ENCODE peak calls at places on chromosomes 4 and X, in ten cellular contexts. Y is stimulated activated CD4-positive, alpha-beta T cell treated with anti-CD3 and anti-CD28 coated beads, Interleukin-15, amount 100 ng/mL, for 24 hours; A is NCI-H1436; F is HEK293T; L is activated T-helper 9 cell treated with anti-CD3 and anti-CD28 coated beads, Interleukin-2, amount 50 U/mL, for 16 hours; J is amniotic stem cell; B is nephron progenitor cell; D is NCI-H1048; S is ovary; N is RPMI8226. V is an unnamed sample.

GRCh38 chr4:47315346-47315745 is 148.2 kb downstream of the COMMD8 start:
- DNase-seq in Y (no peak), B (no peak), S (no peak), L (no peak), N (no peak), D (no peak), A (no peak), F (no peak), J (no peak), V (no peak)

GRCh38 chrX:57453901-57454300 is 137.9 kb upstream of the ZXDB start:
- DNase-seq in A (no peak), B (no peak), S (no peak), L (no peak), D (peak), Y (peak), J (no peak), N (peak), F (peak), V (no peak)

GRCh38 chrX:45774961-45775360 is 574.3 kb upstream of the DIPK2B start:
- DNase-seq in N (no peak), J (peak), A (no peak), S (peak), F (no peak), B (no peak), L (no peak), Y (peak), D (no peak), V (no peak)

GRCh38 chrX:77788050-77788449 is 2.0 kb upstream of the ATRX start:
- DNase-seq in D (no peak), S (no peak), F (no peak), A (no peak), L (no peak), Y (no peak), J (no peak), B (no peak), N (no peak), V (peak)

GRCh38 chr4:95232358-95233156 is 316.2 kb downstream of the UNC5C start:
- DNase-seq in D (no peak), N (no peak), J (no peak), F (no peak), S (no peak), B (no peak), A (no peak), Y (no peak), L (no peak), V (no peak)

GRCh38 chr4:52241916-52242315 is 190.8 kb downstream of the SPATA18 start:
- DNase-seq in S (no peak), Y (no peak), J (no peak), B (no peak), F (no peak), D (no peak), N (no peak), A (no peak), L (no peak), V (no peak)

GRCh38 chr4:137905930-137906329 is 336.2 kb downstream of the SLC7A11 start:
- DNase-seq in L (no peak), B (no peak), F (no peak), A (no peak), S (no peak), J (no peak), Y (no peak), N (no peak), D (no peak), V (no peak)

GRCh38 chr4:28092610-28093009 is 1232.0 kb downstream of the STIM2 start:
- DNase-seq in B (no peak), L (no peak), J (no peak), D (no peak), A (no peak), Y (no peak), F (no peak), N (no peak), S (no peak), V (no peak)

GRCh38 chrX:65750674-65751469 is 83.4 kb downstream of the MSN start:
- DNase-seq in S (no peak), D (no peak), Y (peak), N (no peak), J (no peak), A (no peak), L (no peak), B (no peak), F (no peak), V (no peak)

GRCh38 chr4:110640608-110641007 is 17.7 kb upstream of the PITX2 start:
- DNase-seq in D (no peak), N (no peak), F (no peak), Y (no peak), B (no peak), L (no peak), A (no peak), S (no peak), J (no peak), V (peak)

GRCh38 chr4:163544407-163545038 is 50.0 kb downstream of the TMA16 start:
- DNase-seq in Y (peak), D (no peak), S (peak), B (peak), N (peak), A (peak), J (peak), F (peak), L (peak), V (peak)

GRCh38 chr4:119512398-119512797 is 116.2 kb downstream of the PDE5A start:
- DNase-seq in S (no peak), L (no peak), D (no peak), F (no peak), Y (no peak), J (no peak), A (no peak), N (no peak), B (no peak), V (no peak)

GRCh38 chrX:19678941-19679340 is 163.6 kb upstream of the MAP3K15 start:
- DNase-seq in F (no peak), A (no peak), J (no peak), L (no peak), D (no peak), N (no peak), S (no peak), Y (no peak), B (no peak), V (no peak)

GRCh38 chrX:104351173-104351769 is 96.5 kb upstream of the ESX1 start:
- DNase-seq in L (no peak), S (no peak), B (no peak), F (no peak), A (no peak), Y (no peak), N (no peak), D (no peak), J (peak), V (no peak)

GRCh38 chr4:56906534-56906933 is 1.2 kb upstream of the REST start:
- DNase-seq in J (no peak), Y (no peak), B (no peak), N (no peak), L (no peak), D (no peak), A (no peak), F (no peak), S (no peak), V (no peak)

GRCh38 chr4:2723751-2724150 is 32.4 kb downstream of the TNIP2 start:
- DNase-seq in F (no peak), N (no peak), B (no peak), S (peak), Y (no peak), D (no peak), J (no peak), A (no peak), L (no peak), V (no peak)

GRCh38 chr4:177051473-177052060 is 258.1 kb upstream of the NEIL3 start:
- DNase-seq in F (peak), S (no peak), B (peak), N (peak), L (no peak), A (no peak), J (no peak), Y (peak), D (no peak), V (peak)

GRCh38 chrX:69746051-69746450 is 130.1 kb downstream of the EDA start:
- DNase-seq in L (no peak), J (no peak), A (no peak), Y (no peak), N (peak), B (no peak), S (no peak), F (no peak), D (no peak), V (no peak)

GRCh38 chr4:67483868-67484602 is 61.3 kb downstream of the CENPC start:
- DNase-seq in N (no peak), J (no peak), F (no peak), S (no peak), L (no peak), B (no peak), Y (no peak), D (no peak), A (no peak), V (no peak)

GRCh38 chr4:152106113-152106763 is 345.4 kb upstream of the GATB start:
- DNase-seq in J (peak), D (no peak), F (no peak), N (peak), Y (peak), S (peak), B (no peak), A (no peak), L (no peak), V (no peak)

GRCh38 chr4:183797445-183798248 is 107.5 kb upstream of the STOX2 start:
- DNase-seq in Y (peak), L (no peak), F (peak), B (peak), A (no peak), J (no peak), D (no peak), S (no peak), N (no peak), V (peak)

GRCh38 chrX:17375631-17376380 is 806 bp downstream of the NHS start:
- DNase-seq in S (peak), B (peak), F (peak), Y (peak), N (no peak), J (peak), A (no peak), L (no peak), D (no peak), V (no peak)

GRCh38 chr4:19936471-19936870 is 315.2 kb upstream of the SLIT2 start:
- DNase-seq in Y (no peak), B (no peak), F (no peak), J (peak), D (no peak), S (no peak), A (no peak), N (no peak), L (no peak), V (no peak)

GRCh38 chr4:137124278-137124932 is 407.9 kb downstream of the PCDH18 start:
- DNase-seq in A (peak), B (no peak), L (no peak), D (peak), F (peak), S (no peak), Y (no peak), J (peak), N (peak), V (peak)

GRCh38 chr4:74474345-74475099 is 29.6 kb downstream of the AREG start:
- DNase-seq in D (no peak), B (no peak), F (no peak), A (no peak), J (no peak), Y (no peak), S (no peak), L (no peak), N (no peak), V (no peak)

GRCh38 chr4:92304636-92305035 is 870 bp downstream of the GRID2 start:
- DNase-seq in J (no peak), Y (no peak), F (peak), N (no peak), S (no peak), L (no peak), D (no peak), B (peak), A (no peak), V (no peak)

GRCh38 chr4:55906999-55907398 is 41.7 kb upstream of the CEP135 start:
- DNase-seq in Y (peak), L (no peak), D (no peak), F (no peak), S (no peak), A (no peak), J (no peak), N (no peak), B (no peak), V (no peak)

GRCh38 chrX:134025986-134026731 is 40.8 kb upstream of the GPC3 start:
- DNase-seq in B (peak), D (no peak), F (no peak), S (no peak), Y (no peak), J (no peak), L (no peak), N (no peak), A (no peak), V (no peak)

GRCh38 chr4:162241857-162242256 is 78.1 kb upstream of the FSTL5 start:
- DNase-seq in S (no peak), J (no peak), A (no peak), Y (no peak), N (no peak), L (no peak), F (no peak), D (no peak), B (no peak), V (peak)

GRCh38 chr4:94913316-94913715 is 155.6 kb downstream of the BMPR1B start:
- DNase-seq in D (no peak), A (no peak), L (no peak), J (no peak), Y (no peak), N (no peak), B (no peak), F (no peak), S (no peak), V (no peak)

GRCh38 chr4:187294861-187295260 is 571.2 kb upstream of the FAT1 start:
- DNase-seq in N (no peak), Y (no peak), D (no peak), L (no peak), A (no peak), J (no peak), B (no peak), F (no peak), S (no peak), V (no peak)

GRCh38 chr4:112038861-112039260 is 106.4 kb upstream of the FAM241A start:
- DNase-seq in S (no peak), B (no peak), A (no peak), L (no peak), J (no peak), F (no peak), D (no peak), N (no peak), Y (no peak), V (no peak)

GRCh38 chr4:167100120-167100519 is 134.2 kb downstream of the SPOCK3 start:
- DNase-seq in S (no peak), J (peak), A (peak), F (no peak), B (no peak), Y (no peak), L (no peak), D (no peak), N (no peak), V (no peak)

GRCh38 chr4:3661989-3662388 is 104.2 kb upstream of the ADRA2C start:
- DNase-seq in B (no peak), J (no peak), L (no peak), Y (no peak), D (no peak), N (no peak), A (no peak), S (no peak), F (no peak), V (no peak)

GRCh38 chr4:68735106-68735505 is 64.7 kb upstream of the UGT2B15 start:
- DNase-seq in S (no peak), F (no peak), B (peak), L (no peak), Y (no peak), J (no peak), N (no peak), D (no peak), A (no peak), V (no peak)

GRCh38 chr4:101201421-101201820 is 145.9 kb downstream of the PPP3CA start:
- DNase-seq in L (no peak), Y (no peak), F (no peak), J (no peak), A (no peak), D (no peak), S (no peak), N (no peak), B (no peak), V (no peak)

GRCh38 chrX:33188286-33188685 is 23.1 kb downstream of the DMD start:
- DNase-seq in S (no peak), D (no peak), Y (no peak), B (no peak), A (no peak), N (no peak), F (no peak), L (no peak), J (no peak), V (no peak)

GRCh38 chr4:146639414-146639814 is 721 bp downstream of the POU4F2 start:
- DNase-seq in A (no peak), S (no peak), J (no peak), N (no peak), L (no peak), F (no peak), D (no peak), Y (no peak), B (no peak), V (no peak)

GRCh38 chr4:102552781-102553180 is 51.6 kb downstream of the NFKB1 start:
- DNase-seq in Y (no peak), L (no peak), A (no peak), N (no peak), S (no peak), B (no peak), J (no peak), F (no peak), D (no peak), V (no peak)

V was measured in HuH-7.